ENCODE peak calls at places on chromosomes 7 and 10, in six cellular contexts. Y, E, N, K, T and L are unnamed samples. For H3K9me3, the result is how much of the 10 kb centered on the place peaks cover.

GRCh38 chr10:90642136-90642535 is 215.7 kb downstream of the HTR7 start:
- DNase-seq in Y (no peak), N (no peak), K (no peak), T (no peak), E (no peak), L (no peak)

GRCh38 chr10:78715435-78715834 is 353.3 kb upstream of the ZMIZ1 start:
- DNase-seq in N (no peak), K (no peak), T (no peak), Y (no peak), E (no peak), L (no peak)

GRCh38 chr10:28326516-28327493 is 23.9 kb upstream of the MPP7 start:
- DNase-seq in K (no peak), Y (no peak), N (peak), T (peak), E (peak), L (no peak)

GRCh38 chr7:143334244-143334643 is 18.3 kb downstream of the CLCN1 start:
- DNase-seq in N (no peak), T (no peak), Y (no peak), E (no peak), K (no peak), L (no peak)

GRCh38 chr10:31593124-31593523 is 274.1 kb downstream of the ZEB1 start:
- DNase-seq in Y (no peak), T (no peak), N (no peak), E (no peak), K (no peak), L (no peak)

GRCh38 chr7:23658831-23659427 is 21.1 kb upstream of the FAM221A start:
- DNase-seq in Y (no peak), N (no peak), K (no peak), T (no peak), E (no peak), L (no peak)

GRCh38 chr10:93398528-93398927 is 83.6 kb downstream of the MYOF start:
- DNase-seq in T (no peak), Y (no peak), E (no peak), K (no peak), N (no peak), L (no peak)

GRCh38 chr7:149004405-149005370 is 23.6 kb downstream of the PDIA4 start:
- DNase-seq in E (no peak), K (no peak), N (no peak), Y (no peak), T (no peak), L (no peak)

GRCh38 chr10:12435348-12435747 is 86.0 kb downstream of the CAMK1D start:
- DNase-seq in T (peak), Y (no peak), E (no peak), N (no peak), K (no peak), L (no peak)

GRCh38 chr7:135326636-135327280 is 93.1 kb downstream of the STRA8 start:
- DNase-seq in E (no peak), K (no peak), T (no peak), N (no peak), Y (no peak), L (no peak)

GRCh38 chr7:20199015-20199737 is 18.0 kb downstream of the MACC1 start:
- DNase-seq in K (peak), Y (no peak), T (peak), E (peak), N (peak), L (peak)

GRCh38 chr7:33965116-33965827 is 59.9 kb downstream of the BMPER start:
- DNase-seq in N (no peak), E (no peak), Y (no peak), K (no peak), T (no peak), L (no peak)

GRCh38 chr7:24480501-24480900 is 92.8 kb upstream of the PALS2 start:
- DNase-seq in T (no peak), E (no peak), N (no peak), Y (no peak), K (no peak), L (no peak)

GRCh38 chr10:112991888-112992491 is 41.9 kb downstream of the TCF7L2 start:
- DNase-seq in T (no peak), Y (no peak), E (no peak), K (no peak), N (no peak), L (no peak)

GRCh38 chr7:3951656-3952055 is 650.6 kb downstream of the SDK1 start:
- DNase-seq in T (no peak), K (no peak), N (no peak), Y (no peak), E (no peak), L (no peak)

GRCh38 chr10:79264942-79265341 is 82.3 kb upstream of the PPIF start:
- DNase-seq in T (no peak), K (no peak), N (peak), E (no peak), Y (no peak), L (no peak)

GRCh38 chr10:77173615-77174461 is 463.8 kb downstream of the KCNMA1 start:
- DNase-seq in T (peak), K (peak), E (peak), N (peak), Y (peak), L (peak)

GRCh38 chr10:84494849-84495180 is 166.4 kb downstream of the CCSER2 start:
- DNase-seq in E (no peak), Y (no peak), T (no peak), N (no peak), K (no peak), L (no peak)

GRCh38 chr10:120456626-120457430 is at the start of gene PLPP4:
- DNase-seq in T (no peak), K (peak), Y (peak), N (no peak), E (peak), L (peak)

GRCh38 chr7:3210531-3210930 is 90.5 kb upstream of the SDK1 start:
- DNase-seq in Y (no peak), T (no peak), K (no peak), N (no peak), E (peak), L (no peak)

GRCh38 chr10:60611291-60611747 is 167.0 kb upstream of the CDK1 start:
- DNase-seq in Y (no peak), E (no peak), N (no peak), T (no peak), K (peak), L (no peak)

GRCh38 chr10:13206546-13207443 is 27.4 kb downstream of the UCMA start:
- DNase-seq in K (no peak), T (peak), E (peak), N (no peak), Y (no peak), L (no peak)

GRCh38 chr7:32427769-32428291 is 62.4 kb downstream of the LSM5 start:
- DNase-seq in Y (peak), T (peak), N (peak), E (peak), K (peak), L (peak)

GRCh38 chr10:90598513-90598912 is 259.3 kb downstream of the HTR7 start:
- DNase-seq in N (no peak), Y (no peak), E (no peak), K (no peak), T (no peak), L (no peak)

GRCh38 chr7:140631602-140632001 is 9.0 kb downstream of the DENND2A start:
- DNase-seq in T (no peak), Y (no peak), K (no peak), N (no peak), E (no peak), L (no peak)

GRCh38 chr7:33946094-33946699 is 40.9 kb downstream of the BMPER start:
- DNase-seq in K (no peak), N (no peak), E (no peak), T (no peak), Y (no peak), L (no peak)

GRCh38 chr7:136687693-136688322 is 180.6 kb upstream of the CHRM2 start:
- DNase-seq in E (no peak), Y (no peak), N (no peak), K (peak), T (peak), L (peak)

GRCh38 chr10:7886056-7886455 is 67.8 kb downstream of the TAF3 start:
- DNase-seq in K (no peak), Y (no peak), T (no peak), N (no peak), E (no peak), L (no peak)

DNA sequence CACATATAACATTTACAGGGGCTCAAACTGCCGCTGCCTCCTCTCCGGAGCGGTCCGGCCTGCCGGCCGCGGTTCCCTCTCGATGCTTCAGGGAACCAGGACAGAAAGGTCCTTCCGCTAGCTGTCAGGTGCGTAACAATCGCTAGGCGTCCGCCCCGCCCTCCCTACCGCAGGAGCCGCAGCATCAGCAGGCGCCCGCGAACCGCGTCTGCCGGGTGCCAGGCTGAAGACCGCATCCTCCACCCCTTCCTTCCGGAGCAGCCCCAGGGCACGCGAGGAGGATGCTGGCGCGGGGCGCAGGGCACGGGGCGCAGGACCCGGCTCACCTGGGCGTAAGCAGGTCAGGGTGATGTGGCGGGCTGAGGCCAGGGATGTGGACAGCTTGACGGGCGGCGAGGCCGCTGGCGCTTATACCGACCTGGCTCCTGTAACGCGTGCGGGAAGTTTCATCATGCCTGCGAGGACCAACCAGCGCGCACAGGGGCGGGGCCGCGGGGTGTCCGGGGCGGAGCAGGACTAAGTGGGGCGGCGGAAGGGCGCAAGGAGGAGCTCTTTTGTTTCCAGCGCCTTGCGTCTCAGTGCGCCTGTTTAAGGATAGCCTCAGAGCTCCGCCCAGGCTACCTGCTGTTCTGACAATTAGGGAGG is at the start of gene ASNS:
- DNase-seq in T (peak), E (peak), K (peak), Y (peak), N (peak), L (peak)
- TF ChIP-seq CTCF in T (no peak), E (no peak), K (no peak), Y (no peak), N (no peak), L (no peak)

DNA sequence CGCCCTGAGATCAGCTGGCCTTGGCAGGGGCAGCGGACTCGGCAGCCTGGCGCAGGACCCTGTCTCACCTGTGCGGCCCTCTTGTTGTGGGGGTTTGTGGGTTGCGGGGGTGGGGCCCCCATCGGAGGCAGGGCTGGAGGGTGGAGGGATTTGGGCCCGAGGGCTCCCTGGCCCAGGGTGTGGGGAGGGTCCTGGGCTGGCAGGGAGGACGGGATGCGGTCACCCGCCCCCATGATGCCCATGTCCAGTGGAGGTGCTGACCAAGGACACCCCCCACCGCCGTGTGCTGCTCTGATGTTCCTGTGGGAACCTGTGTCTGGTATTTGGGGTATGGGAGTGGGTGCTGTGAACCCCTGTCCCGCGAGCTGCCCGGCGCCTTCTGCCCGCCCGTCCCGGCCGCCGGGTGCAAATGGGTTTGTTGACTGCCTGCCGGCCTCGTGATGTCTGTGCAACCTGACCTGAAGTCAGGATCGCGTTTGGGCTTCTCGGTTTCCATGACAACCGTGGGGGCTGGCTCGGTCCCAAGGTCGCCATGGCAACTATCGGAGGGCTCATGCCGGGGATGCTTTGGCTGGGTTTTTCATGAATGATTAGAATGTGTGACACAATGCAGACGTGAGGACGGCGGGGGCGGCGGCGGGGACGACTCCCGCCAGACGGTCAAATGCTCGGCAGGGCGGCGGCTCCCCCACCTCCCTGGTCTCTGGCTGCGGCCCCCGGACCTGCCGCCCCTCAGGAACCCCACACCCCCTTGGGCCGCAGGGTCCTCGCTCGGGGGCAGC is 7.3 kb downstream of the MAFK start:
- DNase-seq in T (no peak), N (peak), Y (peak), E (peak), K (peak), L (peak)
- H3K4me3 ChIP-seq in T (no peak), N (peak), Y (peak), E (no peak), K (no peak), L (peak)

GRCh38 chr10:52479567-52479966 is 165.5 kb downstream of the DKK1 start:
- DNase-seq in E (peak), T (no peak), Y (no peak), N (no peak), K (no peak), L (no peak)
- H3K9me3 ChIP-seq in E (under half), T (under half), Y (under half), N (under half), K (under half), L (under half)

GRCh38 chr7:79984210-79984609 is 150.4 kb upstream of the GNAI1 start:
- DNase-seq in N (no peak), K (no peak), T (no peak), Y (no peak), E (no peak), L (no peak)

GRCh38 chr7:79982151-79982770 is 152.4 kb upstream of the GNAI1 start:
- DNase-seq in E (no peak), Y (no peak), T (no peak), N (no peak), K (no peak), L (no peak)

GRCh38 chr7:79980376-79980775 is 154.3 kb upstream of the GNAI1 start:
- DNase-seq in T (no peak), N (no peak), Y (no peak), E (no peak), K (no peak), L (no peak)

GRCh38 chr7:79977481-79977880 is 157.2 kb upstream of the GNAI1 start:
- DNase-seq in Y (no peak), E (no peak), T (no peak), N (no peak), K (no peak), L (no peak)

DNA sequence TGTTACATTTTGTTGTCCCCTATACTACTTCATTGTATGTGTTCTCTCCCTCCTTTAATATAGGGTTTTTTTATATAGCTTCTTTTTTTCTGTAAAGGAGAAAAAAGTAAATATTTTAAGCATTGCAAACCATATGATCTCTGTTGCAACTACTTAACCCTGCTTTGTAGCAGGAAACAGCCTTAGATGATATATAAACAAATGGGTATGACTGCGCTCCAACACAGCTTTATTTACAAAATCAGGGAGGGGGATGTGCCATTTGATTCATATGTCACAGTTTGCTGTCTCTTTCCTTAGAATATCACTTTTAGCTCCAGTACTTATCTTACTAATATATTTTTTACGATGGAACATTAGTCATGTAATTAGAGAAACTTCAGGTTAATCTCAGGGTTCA is 155.2 kb upstream of the GNAI1 start:
- DNase-seq in N (no peak), K (no peak), T (no peak), Y (no peak), E (no peak), L (no peak)
- TF ChIP-seq CTCF in N (no peak), K (no peak), T (no peak), Y (no peak), E (no peak), L (no peak)

DNA sequence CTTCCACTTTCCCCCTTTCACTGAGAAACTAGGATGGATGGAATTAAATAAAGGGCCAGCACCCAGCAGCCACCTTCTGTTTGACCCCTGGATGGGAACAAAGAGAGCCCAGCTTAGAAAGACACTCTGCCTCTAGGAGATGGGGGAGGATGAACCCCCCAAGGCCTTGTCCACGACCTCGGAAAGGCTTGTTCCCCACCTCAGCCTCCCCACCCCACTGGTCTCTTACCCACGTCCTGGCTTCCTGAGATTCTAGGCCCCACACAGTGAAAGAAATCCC is 9.7 kb downstream of the ITPRIP start:
- DNase-seq in E (no peak), T (no peak), K (no peak), N (no peak), Y (peak), L (no peak)
- H3K4me3 ChIP-seq in E (no peak), T (no peak), K (no peak), N (peak), Y (peak), L (no peak)

GRCh38 chr10:130757821-130758489 is 553.6 kb downstream of the TCERG1L start:
- DNase-seq in N (no peak), Y (no peak), T (no peak), E (no peak), K (no peak), L (no peak)
- H3K9me3 ChIP-seq in N (under half), Y (under half), T (under half), E (under half), K (under half), L (under half)

DNA sequence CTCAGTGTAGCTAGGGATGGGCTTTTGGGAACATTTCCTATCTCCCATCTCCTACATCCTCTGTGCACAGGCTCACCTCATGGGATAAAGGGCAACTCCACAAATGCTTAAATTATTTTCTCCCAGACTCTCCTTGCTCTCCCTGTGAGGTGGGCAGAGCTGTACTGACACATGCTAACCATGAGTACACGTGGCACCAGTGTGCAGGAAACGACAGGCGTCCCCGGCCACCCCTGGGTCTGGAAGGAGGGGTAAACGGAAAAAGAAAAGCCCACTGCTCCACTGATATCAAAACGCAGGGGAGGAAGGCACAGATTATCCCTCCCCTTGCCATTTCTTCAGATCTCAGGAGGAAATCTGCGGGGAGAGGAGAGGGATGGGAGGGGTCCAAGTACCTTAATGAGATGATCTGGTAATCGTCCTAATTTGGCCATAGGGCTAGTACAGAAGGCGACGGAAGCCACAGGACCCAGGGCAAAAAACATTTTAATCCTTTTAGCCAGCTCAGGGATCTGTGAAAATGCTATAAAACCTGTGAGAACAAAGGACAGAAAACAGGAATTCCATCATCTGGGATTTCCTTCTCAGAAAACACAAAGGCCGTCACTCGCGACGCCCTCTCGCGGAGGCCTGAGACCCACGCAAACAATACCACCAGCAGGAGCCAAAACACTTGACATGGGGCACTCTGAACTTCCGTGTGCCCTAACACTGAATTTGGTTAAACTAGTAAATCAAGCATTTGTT is 17.8 kb upstream of the CH25H start:
- DNase-seq in T (no peak), Y (no peak), K (no peak), N (peak), E (no peak), L (no peak)
- TF ChIP-seq CTCF in T (no peak), Y (no peak), K (peak), N (peak), E (peak), L (no peak)